ENCODE peak calls at places on chromosome 4, in five cellular contexts. Z is K562, Q is fibroblast of lung, O is PC-9, A is GM23248. R is an unnamed sample. For H3K9me3, the result is how much of the 10 kb centered on the place peaks cover.

GRCh38 chr4:151807220-151807619 is 46.4 kb upstream of the GATB start:
- DNase-seq in O (no peak), Z (no peak), A (peak), Q (no peak), R (no peak)

GRCh38 chr4:146159384-146160058 is 16.0 kb upstream of the LSM6 start:
- DNase-seq in Q (no peak), Z (no peak), A (peak), O (no peak), R (no peak)

GRCh38 chr4:14607578-14607977 is 394.7 kb upstream of the CPEB2 start:
- DNase-seq in Q (no peak), Z (no peak), O (no peak), A (no peak), R (no peak)

GRCh38 chr4:78661923-78662521 is 110.5 kb downstream of the ANXA3 start:
- DNase-seq in O (peak), Q (no peak), A (peak), Z (no peak), R (no peak)

GRCh38 chr4:74682567-74683359 is 111.6 kb downstream of the BTC start:
- DNase-seq in A (peak), Z (peak), Q (peak), O (peak), R (peak)

GRCh38 chr4:171981185-171981584 is 168.0 kb downstream of the GALNTL6 start:
- DNase-seq in Z (no peak), Q (peak), A (no peak), O (no peak), R (no peak)

GRCh38 chr4:132818091-132818490 is 331.0 kb upstream of the PCDH10 start:
- DNase-seq in A (no peak), Z (no peak), Q (no peak), O (no peak), R (peak)

GRCh38 chr4:114659386-114660008 is 60.9 kb downstream of the UGT8 start:
- DNase-seq in Z (peak), O (peak), Q (peak), A (peak), R (peak)

GRCh38 chr4:93827272-93827947 is 1.1 kb upstream of the ATOH1 start:
- DNase-seq in O (no peak), Z (no peak), A (no peak), Q (no peak), R (no peak)

GRCh38 chr4:93828332-93828829 is at the start of gene ATOH1:
- DNase-seq in O (peak), A (peak), Q (peak), Z (no peak), R (peak)

GRCh38 chr4:93830090-93830818 is 1.7 kb downstream of the ATOH1 start:
- DNase-seq in O (no peak), Q (no peak), Z (no peak), A (no peak), R (no peak)

GRCh38 chr4:93829531-93830089 is 1.1 kb downstream of the ATOH1 start:
- DNase-seq in A (peak), Q (no peak), O (no peak), Z (no peak), R (no peak)

GRCh38 chr4:93828830-93829530 is 427 bp downstream of the ATOH1 start:
- DNase-seq in O (no peak), Z (no peak), A (peak), Q (peak), R (no peak)
- TF ChIP-seq EZH2 in O (no peak), Z (no peak), A (peak), Q (no peak), R (no peak)

GRCh38 chr4:123506311-123506685 is 109.7 kb downstream of the SPRY1 start:
- DNase-seq in O (no peak), Q (no peak), Z (no peak), A (no peak), R (no peak)
- H3K4me3 ChIP-seq in O (no peak), Q (no peak), Z (peak), A (peak), R (no peak)

DNA sequence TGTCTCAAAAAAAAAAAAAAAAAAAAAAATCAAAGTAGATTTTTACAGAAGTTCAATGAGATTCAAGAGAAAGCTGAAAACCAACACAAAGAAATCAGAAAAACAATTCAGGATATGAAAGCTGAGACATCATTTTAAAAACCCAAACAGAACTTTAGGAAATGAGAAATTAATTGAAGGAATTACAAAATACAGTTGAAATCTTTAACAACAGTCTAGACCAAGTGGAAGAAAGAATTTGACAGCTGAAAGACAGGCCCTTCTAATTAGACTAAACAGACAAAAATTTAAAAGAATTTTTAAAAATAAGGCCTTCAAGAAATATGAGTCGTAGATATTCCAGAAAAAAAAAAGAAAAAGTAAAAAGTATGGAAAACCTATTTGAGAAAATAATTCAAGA is 33.9 kb upstream of the PLK4 start:
- DNase-seq in Q (no peak), Z (no peak), O (no peak), A (no peak), R (no peak)
- H3K9me3 ChIP-seq in Q (under half), Z (under half), O (under half), A (under half), R (under half)

GRCh38 chr4:184733654-184734524 is at the start of gene CENPU:
- DNase-seq in A (peak), O (peak), Q (peak), Z (peak), R (peak)
- TF ChIP-seq EZH2 in A (no peak), O (no peak), Q (no peak), Z (no peak), R (no peak)

GRCh38 chr4:8819421-8820177 is 52.0 kb downstream of the HMX1 start:
- DNase-seq in Z (no peak), O (no peak), A (no peak), Q (no peak), R (no peak)

GRCh38 chr4:8818063-8818881 is 53.4 kb downstream of the HMX1 start:
- DNase-seq in O (no peak), Q (no peak), A (no peak), Z (no peak), R (no peak)

GRCh38 chr4:8817813-8818062 is 53.9 kb downstream of the HMX1 start:
- DNase-seq in Q (no peak), A (no peak), Z (no peak), O (no peak), R (no peak)

GRCh38 chr4:8820178-8821102 is 51.2 kb downstream of the HMX1 start:
- DNase-seq in A (no peak), Q (no peak), O (no peak), Z (no peak), R (no peak)

DNA sequence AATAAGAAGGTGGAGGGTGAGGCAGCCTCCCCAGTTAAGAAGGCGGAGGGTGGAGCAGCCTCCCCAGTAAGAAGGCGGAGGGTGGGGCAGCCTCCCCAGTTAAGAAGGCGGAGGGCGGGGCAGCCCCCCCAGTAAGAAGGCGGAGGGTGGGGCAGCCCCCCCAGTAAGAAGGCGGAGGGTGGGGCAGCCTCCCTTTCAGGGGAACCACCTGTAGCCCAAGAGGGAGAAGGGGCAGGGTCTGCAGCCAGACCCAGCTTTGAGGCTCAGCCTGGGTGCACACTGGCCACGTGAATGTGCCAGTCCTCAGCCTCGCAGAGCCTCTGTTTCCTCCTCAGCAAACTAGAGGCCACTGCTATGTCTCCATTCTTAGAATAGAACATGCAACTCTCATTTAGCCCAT is 52.6 kb downstream of the HMX1 start:
- DNase-seq in A (no peak), Z (no peak), Q (no peak), O (no peak), R (no peak)
- H3K4me3 ChIP-seq in A (no peak), Z (no peak), Q (no peak), O (no peak), R (no peak)

DNA sequence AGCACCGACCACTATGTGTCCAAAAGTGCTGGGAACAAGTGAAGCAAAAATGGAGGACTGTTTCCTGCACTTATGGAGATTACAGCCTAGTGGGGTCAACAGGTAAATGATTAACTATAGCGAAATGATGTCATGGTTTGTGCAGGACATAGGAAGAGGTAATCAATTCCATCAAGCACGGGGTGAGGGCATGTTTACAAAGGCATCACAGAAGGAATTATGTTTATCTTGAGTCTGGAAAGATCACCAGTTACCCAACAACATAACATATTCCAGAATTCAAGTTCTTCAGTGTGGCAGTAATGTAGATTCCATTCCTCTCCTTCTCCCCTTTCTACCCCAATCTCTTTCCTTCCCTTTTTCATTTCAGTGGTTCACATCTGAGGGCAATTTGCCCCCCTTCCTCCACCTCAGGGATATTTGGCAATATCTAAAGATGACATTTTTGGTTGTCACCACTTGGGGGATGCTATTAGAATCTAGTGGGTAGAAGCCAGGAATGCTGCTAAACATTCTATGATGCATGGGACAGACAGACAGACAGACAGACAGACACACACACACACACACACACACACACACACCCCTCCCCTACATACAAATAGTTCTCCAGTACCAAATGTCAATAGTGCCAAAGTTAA is 24.1 kb downstream of the FAM47E start:
- DNase-seq in A (no peak), O (no peak), Q (no peak), Z (no peak), R (peak)
- H3K9me3 ChIP-seq in A (under half), O (under half), Q (under half), Z (under half), R (under half)

DNA sequence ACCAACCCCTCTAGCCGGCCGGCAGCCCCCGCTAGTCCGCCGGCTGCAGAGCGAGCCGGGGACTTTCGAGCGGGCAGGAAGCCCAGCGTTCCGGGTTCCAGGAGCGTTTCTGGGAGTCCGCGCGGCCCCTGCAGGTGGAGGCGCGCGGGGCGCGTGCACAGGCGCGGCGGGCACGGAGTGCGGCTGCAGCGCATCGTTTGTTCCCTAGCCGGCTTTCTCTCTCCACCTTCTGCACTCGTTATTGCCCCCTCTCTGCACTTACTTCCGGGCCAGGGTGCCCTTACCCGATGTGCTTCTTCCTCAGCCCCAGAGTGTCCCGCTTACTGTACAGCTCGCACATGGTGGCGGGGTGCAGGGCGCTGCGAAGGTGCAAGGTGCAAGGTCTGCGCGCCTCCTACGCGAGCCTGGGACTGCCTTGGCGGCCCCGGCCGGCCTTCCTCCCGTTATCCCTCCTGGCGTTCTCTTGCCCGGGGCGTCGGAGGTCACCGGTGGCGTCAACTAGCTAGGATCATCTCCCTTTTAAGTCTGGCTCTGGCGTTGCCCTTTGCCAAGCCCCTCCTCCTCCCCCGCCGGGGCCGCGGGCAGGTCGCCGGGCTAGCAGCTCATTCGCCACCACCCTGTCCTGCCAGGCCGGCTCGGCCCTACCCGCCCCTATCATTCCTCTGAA is at the start of gene ETNPPL:
- DNase-seq in A (peak), Q (peak), O (no peak), Z (no peak), R (peak)
- TF ChIP-seq EZH2 in A (no peak), Q (no peak), O (no peak), Z (peak), R (no peak)

GRCh38 chr4:25662306-25662705 is 6.7 kb downstream of the SLC34A2 start:
- DNase-seq in Z (no peak), A (no peak), Q (no peak), O (no peak), R (no peak)

GRCh38 chr4:25654971-25655963 is at the start of gene SLC34A2:
- DNase-seq in O (no peak), Z (no peak), Q (no peak), A (no peak), R (no peak)

GRCh38 chr4:25656031-25656430 is 380 bp downstream of the SLC34A2 start:
- DNase-seq in O (no peak), Q (no peak), Z (no peak), A (no peak), R (no peak)

GRCh38 chr4:25658777-25659176 is 3.1 kb downstream of the SLC34A2 start:
- DNase-seq in Q (no peak), A (no peak), O (no peak), Z (no peak), R (no peak)

GRCh38 chr4:25658357-25658771 is 2.7 kb downstream of the SLC34A2 start:
- DNase-seq in Z (no peak), O (no peak), A (no peak), Q (no peak), R (no peak)
- H3K4me3 ChIP-seq in Z (no peak), O (no peak), A (no peak), Q (no peak), R (no peak)

R was measured in A673.